ENCODE peak calls at places on chromosomes 11 and 22, in five cellular contexts. W is occipital lobe; J is NCI-H345; S is hypothalamus; K is activated CD8-positive, alpha-beta memory T cell treated with anti-CD3 and anti-CD28 coated beads, Interleukin-2, amount 10 ng/mL, durations not matched to agents 7 days and 5 days. A is an unnamed sample.
A peak's percentile ranks its signal among the peaks of the same experiment; 100 is the strongest.

GRCh38 chr22:31748490-31748889 is 1.4 kb downstream of the PRR14L start:
- DNase-seq in W (no peak), K (no peak), S (no peak), J (no peak), A (no peak)

GRCh38 chr22:35230839-35231584 is 26.3 kb upstream of the HMGXB4 start:
- DNase-seq in W (no peak), J (no peak), K (peak; percentile 41), S (no peak), A (no peak)

GRCh38 chr22:43236401-43237166 is 49.6 kb upstream of the TTLL12 start:
- DNase-seq in W (no peak), K (no peak), J (no peak), S (no peak), A (no peak)

GRCh38 chr22:28017859-28018258 is 98.8 kb upstream of the PITPNB start:
- DNase-seq in S (no peak), W (no peak), J (no peak), K (no peak), A (no peak)

GRCh38 chr11:15119826-15120225 is 5.1 kb downstream of the INSC start:
- DNase-seq in K (no peak), S (no peak), J (no peak), W (no peak), A (no peak)

GRCh38 chr22:44786610-44787009 is 34.2 kb downstream of the ARHGAP8 start:
- DNase-seq in W (no peak), J (no peak), S (no peak), K (no peak), A (no peak)

GRCh38 chr11:2095542-2095941 is 43.6 kb downstream of the IGF2 start:
- DNase-seq in K (no peak), W (no peak), S (no peak), J (no peak), A (no peak)

GRCh38 chr11:656866-657265 is 19.8 kb downstream of the DRD4 start:
- DNase-seq in K (no peak), S (no peak), W (no peak), J (no peak), A (no peak)

GRCh38 chr11:57410287-57410686 is 16.6 kb downstream of the SLC43A3 start:
- DNase-seq in J (no peak), S (no peak), W (no peak), K (no peak), A (no peak)

GRCh38 chr22:24159650-24160049 is 21.6 kb upstream of the SUSD2 start:
- DNase-seq in S (no peak), K (no peak), J (no peak), W (no peak), A (no peak)

GRCh38 chr11:132855516-132855915 is 676.8 kb downstream of the OPCML start:
- DNase-seq in K (no peak), J (no peak), W (no peak), S (no peak), A (no peak)

GRCh38 chr11:111735262-111736116 is 30.7 kb downstream of the PPP2R1B start:
- DNase-seq in S (peak; percentile 40), J (peak; percentile 80), W (peak; percentile 70), K (no peak), A (no peak)

GRCh38 chr11:117989351-117990102 is 3.3 kb downstream of the IL10RA start:
- DNase-seq in W (no peak), S (no peak), J (no peak), K (no peak), A (no peak)

GRCh38 chr11:2703487-2704141 is 3.8 kb upstream of the KCNQ1OT1 start:
- DNase-seq in J (no peak), W (no peak), S (no peak), K (no peak), A (no peak)